ENCODE peak calls at places on chromosomes 5 and 9, in eight cellular contexts. M is heart right ventricle, H is aorta, D is AG04450, X is cardiac muscle cell, K is BJ, N is PC-9, F is IMR-90. L is an unnamed sample.

GRCh38 chr5:1039706-1040260 is 31.2 kb downstream of the NKD2 start:
- DNase-seq in F (no peak), X (no peak), M (no peak), H (no peak), K (no peak), D (no peak), N (no peak), L (no peak)

GRCh38 chr5:25862276-25862675 is 1176.1 kb downstream of the CDH9 start:
- DNase-seq in M (no peak), H (no peak), N (no peak), X (no peak), F (no peak), K (no peak), D (no peak), L (no peak)

GRCh38 chr5:34455096-34455495 is 201.0 kb upstream of the RAI14 start:
- DNase-seq in N (no peak), H (no peak), D (no peak), K (no peak), F (no peak), X (no peak), M (no peak), L (no peak)

GRCh38 chr9:127545196-127546124 is 66.6 kb upstream of the STXBP1 start:
- DNase-seq in D (no peak), F (peak), N (peak), X (no peak), H (no peak), M (peak), K (no peak), L (peak)

GRCh38 chr5:122844136-122844915 is 1.1 kb upstream of the SNX24 start:
- DNase-seq in K (no peak), M (no peak), X (peak), N (peak), D (no peak), F (no peak), H (no peak), L (no peak)

GRCh38 chr9:96117398-96118060 is 184.4 kb downstream of the HSD17B3 start:
- DNase-seq in K (no peak), X (no peak), D (no peak), M (no peak), N (no peak), H (no peak), F (no peak), L (no peak)

GRCh38 chr5:308672-309271 is 12.7 kb upstream of the AHRR start:
- DNase-seq in D (no peak), K (no peak), X (no peak), H (no peak), M (no peak), N (no peak), F (peak), L (peak)

GRCh38 chr9:89996717-89997116 is 391.9 kb downstream of the GADD45G start:
- DNase-seq in K (no peak), D (no peak), M (no peak), F (no peak), N (no peak), H (no peak), X (no peak), L (no peak)

GRCh38 chr9:38229123-38229829 is 160.2 kb upstream of the SHB start:
- DNase-seq in F (no peak), H (no peak), M (no peak), X (no peak), K (no peak), D (no peak), N (no peak), L (no peak)

GRCh38 chr5:181181650-181182565 is 23.1 kb downstream of the TRIM7 start:
- DNase-seq in N (peak), M (peak), D (no peak), K (no peak), H (peak), F (peak), X (peak), L (no peak)

GRCh38 chr5:73153513-73153912 is 19.5 kb upstream of the TMEM174 start:
- DNase-seq in D (no peak), M (no peak), F (no peak), K (no peak), N (no peak), X (no peak), H (no peak), L (no peak)

GRCh38 chr5:42377496-42377895 is 45.7 kb upstream of the GHR start:
- DNase-seq in X (no peak), F (no peak), K (no peak), N (no peak), M (no peak), H (no peak), D (no peak), L (no peak)

GRCh38 chr5:153476767-153477166 is 13.7 kb upstream of the GRIA1 start:
- DNase-seq in K (no peak), N (no peak), D (peak), F (peak), M (no peak), X (no peak), H (no peak), L (no peak)

GRCh38 chr5:18052569-18052968 is 418.3 kb downstream of the TAF11L14 start:
- DNase-seq in N (no peak), M (no peak), D (no peak), F (no peak), X (no peak), H (no peak), K (no peak), L (no peak)

GRCh38 chr5:10254686-10255085 is 4.6 kb downstream of the CCT5 start:
- DNase-seq in M (no peak), D (no peak), H (no peak), F (no peak), K (no peak), X (no peak), N (no peak), L (no peak)

GRCh38 chr5:23332650-23333251 is 174.7 kb upstream of the PRDM9 start:
- DNase-seq in K (no peak), N (no peak), H (no peak), F (no peak), D (no peak), M (no peak), X (peak), L (no peak)

GRCh38 chr5:153445875-153446567 is 44.4 kb upstream of the GRIA1 start:
- DNase-seq in N (no peak), D (no peak), H (peak), F (no peak), K (no peak), X (no peak), M (peak), L (no peak)

GRCh38 chr5:149212203-149212951 is 59.3 kb upstream of the AFAP1L1 start:
- DNase-seq in N (peak), H (no peak), M (no peak), D (peak), F (peak), X (no peak), K (peak), L (peak)

GRCh38 chr9:136712690-136713554 is 550 bp downstream of the DIPK1B start:
- DNase-seq in X (peak), M (no peak), D (no peak), H (no peak), K (no peak), N (no peak), F (no peak), L (no peak)

GRCh38 chr9:136714096-136714875 is 1.9 kb downstream of the DIPK1B start:
- DNase-seq in F (no peak), N (no peak), K (no peak), M (peak), X (no peak), H (no peak), D (no peak), L (no peak)

GRCh38 chr9:136711751-136712689 is at the start of gene DIPK1B:
- DNase-seq in H (no peak), X (peak), M (no peak), K (no peak), F (no peak), D (no peak), N (no peak), L (no peak)

GRCh38 chr9:136714876-136715239 is 2.5 kb downstream of the DIPK1B start:
- DNase-seq in M (no peak), F (no peak), D (no peak), K (no peak), X (no peak), N (no peak), H (no peak), L (no peak)

DNA sequence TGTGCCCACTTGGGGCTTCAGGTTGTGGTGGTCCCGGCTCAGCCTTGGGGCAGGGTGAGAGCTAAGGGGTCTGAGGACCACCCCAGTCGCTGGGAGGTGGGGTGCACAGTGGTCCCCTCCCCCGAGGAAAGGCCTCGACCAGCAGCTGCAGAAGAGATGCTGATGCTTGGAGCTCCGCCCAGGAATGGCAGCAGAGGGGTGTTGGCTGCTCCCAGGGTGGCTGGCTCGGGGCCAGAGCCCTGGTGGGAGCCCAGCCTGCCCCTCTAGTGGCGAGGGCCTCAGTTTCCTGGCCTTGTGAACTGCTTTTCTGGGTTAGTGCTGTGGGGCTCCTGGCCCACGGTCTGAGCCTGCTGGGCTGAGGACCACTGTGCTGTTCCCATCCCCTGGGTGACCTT is 1.2 kb downstream of the DIPK1B start:
- DNase-seq in X (no peak), N (no peak), K (no peak), D (no peak), M (no peak), F (no peak), H (no peak), L (no peak)
- H3K4me3 ChIP-seq in X (peak), N (peak), K (no peak), D (no peak), M (peak), F (no peak), H (no peak), L (no peak)

DNA sequence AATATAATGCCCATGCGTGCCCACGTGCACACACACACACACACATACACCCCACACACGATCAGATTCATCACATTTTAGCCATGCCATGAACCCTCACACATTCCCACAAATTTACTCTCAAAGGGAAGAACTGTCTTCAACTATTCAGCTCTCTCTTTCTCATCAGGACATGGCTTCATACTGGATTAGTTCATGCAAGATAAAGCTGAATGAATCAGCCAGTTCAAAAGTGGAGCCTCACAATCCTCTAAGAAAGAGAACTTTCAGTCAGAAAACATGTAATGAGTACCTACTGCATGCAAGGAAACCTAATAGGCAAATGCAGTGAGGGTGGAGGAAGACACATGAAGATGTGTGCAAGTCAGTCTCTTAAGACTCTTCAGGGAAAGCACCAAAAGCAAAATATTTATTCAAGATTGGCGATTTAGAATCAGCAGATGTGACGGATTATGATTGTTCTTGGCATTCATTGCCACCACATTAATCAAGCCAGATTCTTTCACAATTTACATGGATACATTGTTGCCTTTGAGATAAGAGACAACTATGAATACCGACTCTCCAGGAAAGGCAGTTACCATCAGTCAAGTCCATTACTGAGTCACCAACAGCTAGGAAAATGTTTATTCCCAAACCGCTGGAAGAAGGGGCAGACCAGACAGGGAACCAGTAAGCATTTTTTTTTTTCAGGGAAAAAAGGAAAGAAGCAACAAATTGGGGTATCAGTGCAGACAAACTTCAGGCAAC is 30.3 kb upstream of the PUM3 start:
- DNase-seq in D (no peak), X (no peak), N (no peak), H (no peak), K (no peak), F (peak), M (no peak), L (peak)
- H3K4me3 ChIP-seq in D (no peak), X (no peak), N (no peak), H (no peak), K (no peak), F (no peak), M (no peak), L (no peak)

GRCh38 chr5:171421331-171422262 is 2.1 kb downstream of the FGF18 start:
- DNase-seq in D (no peak), X (no peak), N (no peak), F (no peak), K (no peak), M (no peak), H (no peak), L (peak)

GRCh38 chr5:171419663-171420428 is 399 bp downstream of the FGF18 start:
- DNase-seq in K (no peak), X (peak), D (no peak), N (peak), M (no peak), F (peak), H (no peak), L (peak)

GRCh38 chr5:171418316-171418981 is 998 bp upstream of the FGF18 start:
- DNase-seq in D (peak), X (peak), N (peak), M (peak), F (peak), H (peak), K (peak), L (peak)

GRCh38 chr5:171420429-171421231 is 1.2 kb downstream of the FGF18 start:
- DNase-seq in N (peak), F (peak), K (peak), D (peak), M (peak), H (peak), X (peak), L (peak)

GRCh38 chr5:171418982-171419662 is at the start of gene FGF18:
- DNase-seq in F (peak), X (peak), N (peak), H (peak), M (peak), K (no peak), D (no peak), L (peak)
- H3K4me3 ChIP-seq in F (peak), X (peak), N (peak), H (peak), M (peak), K (peak), D (peak), L (peak)

GRCh38 chr5:177470759-177471536 is 2.5 kb downstream of the DBN1 start:
- DNase-seq in M (no peak), F (no peak), X (no peak), D (no peak), N (no peak), K (no peak), H (no peak), L (no peak)
- H3K4me3 ChIP-seq in M (no peak), F (peak), X (no peak), D (peak), N (no peak), K (no peak), H (no peak), L (no peak)

GRCh38 chr5:159101689-159102088 is 2.0 kb upstream of the EBF1 start:
- DNase-seq in N (no peak), K (no peak), D (no peak), H (no peak), X (no peak), M (no peak), F (no peak), L (no peak)
- H3K4me3 ChIP-seq in N (no peak), K (no peak), D (no peak), H (peak), X (no peak), M (peak), F (no peak), L (no peak)

DNA sequence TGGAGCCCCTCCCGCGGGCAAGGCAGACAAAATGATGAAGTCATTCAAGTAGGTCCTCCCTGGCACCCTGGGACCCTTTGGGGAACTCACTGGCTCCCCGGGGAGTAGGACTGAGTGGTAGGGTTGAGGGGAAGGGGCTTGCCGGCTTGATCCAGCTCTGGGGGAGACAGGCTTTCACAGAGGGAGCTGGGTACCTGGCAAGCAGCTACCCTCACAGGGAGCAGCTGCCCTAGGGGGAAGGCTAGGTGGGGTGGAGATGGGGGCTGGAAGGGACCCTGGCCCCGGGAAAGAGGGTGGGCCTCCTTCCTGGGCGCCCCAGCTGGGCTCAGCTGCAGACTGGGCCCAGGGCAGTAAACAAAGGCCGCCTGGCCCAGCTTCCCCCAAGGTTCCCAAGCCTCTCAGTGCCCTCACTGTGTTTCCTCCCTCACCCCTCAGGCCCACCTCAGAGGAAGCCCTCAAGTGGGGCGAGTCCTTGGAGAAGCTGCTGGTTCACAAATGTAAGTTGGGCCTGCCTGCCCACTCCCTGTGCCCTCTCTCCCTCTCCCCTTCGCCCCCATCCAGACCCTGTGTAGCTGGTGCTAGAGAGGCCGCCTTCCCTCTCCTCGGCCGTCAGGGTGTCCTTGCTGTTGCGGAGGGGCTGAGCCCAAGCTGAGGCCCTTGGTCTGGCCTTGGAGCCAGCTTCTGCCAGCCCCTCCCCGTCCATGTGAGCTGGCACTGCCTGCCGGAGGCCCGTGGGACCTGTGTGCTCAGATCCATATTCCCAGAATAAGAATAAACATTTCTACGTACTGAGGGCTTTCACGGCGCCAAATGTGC is 131.2 kb downstream of the RGS3 start:
- DNase-seq in N (no peak), D (no peak), F (no peak), H (peak), K (no peak), X (no peak), M (no peak), L (no peak)
- H3K4me3 ChIP-seq in N (no peak), D (peak), F (peak), H (peak), K (peak), X (peak), M (peak), L (peak)

L was measured in SJSA1.